ENCODE peak calls at places on chromosomes 12 and 14, in nine cellular contexts. O, X, T, W, C, G, R, Q and L are unnamed samples.

GRCh38 chr12:20309504-20310148 is 58.7 kb upstream of the PDE3A start:
- DNase-seq in O (no peak), G (no peak), X (no peak), T (no peak), R (no peak), C (no peak), W (no peak), Q (no peak), L (no peak)

GRCh38 chr14:56826214-56826613 is 15.9 kb upstream of the OTX2 start:
- DNase-seq in O (no peak), W (no peak), X (no peak), C (no peak), T (no peak), Q (no peak), G (no peak), R (no peak), L (no peak)

GRCh38 chr14:70601162-70601561 is 707 bp upstream of the MED6 start:
- DNase-seq in Q (peak; percentile 13), T (peak; percentile 67), C (no peak), R (peak; percentile 77), G (no peak), X (no peak), W (no peak), O (no peak), L (peak; percentile 41)

GRCh38 chr14:62031504-62031903 is 269.3 kb downstream of the SNAPC1 start:
- DNase-seq in X (no peak), O (no peak), Q (no peak), R (no peak), T (no peak), C (no peak), G (no peak), W (no peak), L (no peak)

GRCh38 chr14:32367501-32367900 is 38.4 kb downstream of the AKAP6 start:
- DNase-seq in Q (no peak), C (no peak), W (no peak), X (no peak), R (no peak), T (peak; percentile 42), O (no peak), G (no peak), L (no peak)

GRCh38 chr12:83664650-83665049 is 977.9 kb downstream of the TMTC2 start:
- DNase-seq in Q (no peak), W (peak; percentile 50), O (no peak), G (peak; percentile 13), C (no peak), X (no peak), R (no peak), T (no peak), L (no peak)

GRCh38 chr14:70856851-70857498 is 47.7 kb upstream of the MAP3K9 start:
- DNase-seq in O (no peak), R (peak; percentile 96), G (no peak), W (no peak), T (peak; percentile 99), C (no peak), X (no peak), Q (peak; percentile 96), L (peak; percentile 89)

GRCh38 chr12:71312767-71313375 is 126.7 kb upstream of the LGR5 start:
- DNase-seq in O (no peak), R (peak; percentile 28), W (no peak), X (no peak), C (no peak), Q (no peak), T (peak; percentile 55), G (no peak), L (no peak)

GRCh38 chr12:39033789-39034188 is 128.4 kb upstream of the CPNE8 start:
- DNase-seq in W (no peak), Q (no peak), G (no peak), T (no peak), O (no peak), R (no peak), X (no peak), C (no peak), L (no peak)

GRCh38 chr12:13032164-13032563 is 12.0 kb upstream of the FAM234B start:
- DNase-seq in O (no peak), X (no peak), C (no peak), Q (peak; percentile 23), T (peak; percentile 2), R (peak; percentile 37), W (no peak), G (no peak), L (no peak)

GRCh38 chr12:92505373-92506340 is 197.1 kb upstream of the PLEKHG7 start:
- DNase-seq in T (peak; percentile 9), O (no peak), C (peak; percentile 43), X (peak; percentile 50), R (peak; percentile 40), Q (peak; percentile 50), G (no peak), W (peak; percentile 17), L (peak; percentile 57)

GRCh38 chr14:70665448-70666363 is 24.0 kb downstream of the TTC9 start:
- DNase-seq in W (no peak), R (no peak), T (no peak), O (peak; percentile 60), Q (no peak), G (peak; percentile 35), X (no peak), C (no peak), L (no peak)

GRCh38 chr12:4049566-4050080 is 176.4 kb upstream of the PARP11 start:
- DNase-seq in C (no peak), T (no peak), W (no peak), G (no peak), Q (no peak), O (no peak), R (no peak), X (no peak), L (no peak)

GRCh38 chr12:45730842-45731336 is 1.4 kb downstream of the ARID2 start:
- DNase-seq in R (peak; percentile 50), W (no peak), T (peak; percentile 49), O (no peak), X (no peak), G (no peak), Q (peak; percentile 39), C (no peak), L (no peak)

GRCh38 chr14:38882533-38882932 is 220.5 kb downstream of the SEC23A start:
- DNase-seq in G (no peak), C (no peak), R (no peak), Q (peak; percentile 11), W (no peak), X (no peak), O (no peak), T (peak; percentile 3), L (peak; percentile 90)

GRCh38 chr12:23810327-23810902 is 139.1 kb downstream of the SOX5 start:
- DNase-seq in T (no peak), O (no peak), C (no peak), Q (no peak), W (no peak), X (no peak), G (no peak), R (no peak), L (no peak)

GRCh38 chr14:90291699-90292098 is 35.3 kb downstream of the PSMC1 start:
- DNase-seq in X (no peak), G (no peak), W (no peak), R (no peak), Q (no peak), C (no peak), O (no peak), T (no peak), L (no peak)

GRCh38 chr12:96068111-96068510 is 32.7 kb upstream of the LTA4H start:
- DNase-seq in O (no peak), Q (no peak), W (no peak), X (no peak), G (no peak), C (no peak), T (no peak), R (no peak), L (no peak)

GRCh38 chr12:9331218-9331626 is 123.0 kb upstream of the PZP start:
- DNase-seq in O (peak; percentile 72), W (peak; percentile 85), T (peak; percentile 13), G (no peak), R (peak; percentile 45), C (peak; percentile 56), X (peak; percentile 82), Q (peak; percentile 41), L (peak; percentile 50)

GRCh38 chr12:131834798-131835615 is 6.8 kb downstream of the MMP17 start:
- DNase-seq in O (no peak), X (no peak), R (no peak), G (no peak), Q (no peak), W (no peak), T (no peak), C (no peak), L (no peak)

GRCh38 chr14:99029150-99029915 is 242.7 kb downstream of the BCL11B start:
- DNase-seq in G (no peak), Q (no peak), W (no peak), R (no peak), X (no peak), O (no peak), C (no peak), T (no peak), L (no peak)

GRCh38 chr14:104441275-104442106 is 138.1 kb upstream of the C14orf180 start:
- DNase-seq in X (no peak), T (no peak), Q (no peak), R (no peak), W (no peak), C (no peak), O (no peak), G (no peak), L (no peak)

GRCh38 chr14:90426663-90427062 is 29.8 kb downstream of the CALM1 start:
- DNase-seq in X (no peak), R (peak; percentile 43), T (peak; percentile 36), C (no peak), W (no peak), Q (no peak), G (no peak), O (no peak), L (peak; percentile 15)

GRCh38 chr12:108594-108993 is 42.0 kb downstream of the IQSEC3 start:
- DNase-seq in G (peak; percentile 76), O (no peak), Q (no peak), W (no peak), R (no peak), C (no peak), T (no peak), X (peak; percentile 48), L (no peak)

GRCh38 chr12:5554711-5555110 is 122.8 kb downstream of the NTF3 start:
- DNase-seq in T (peak; percentile 57), W (no peak), O (no peak), G (no peak), C (no peak), R (peak; percentile 14), X (no peak), Q (peak; percentile 58), L (peak; percentile 2)

GRCh38 chr12:39199371-39199770 is 243.5 kb downstream of the KIF21A start:
- DNase-seq in C (no peak), W (no peak), X (no peak), G (no peak), T (peak; percentile 56), O (no peak), R (peak; percentile 44), Q (no peak), L (peak; percentile 49)

GRCh38 chr12:13100882-13101769 is 2.3 kb downstream of the GSG1 start:
- DNase-seq in G (peak; percentile 69), R (peak; percentile 85), O (peak; percentile 89), C (peak; percentile 90), T (peak; percentile 88), Q (peak; percentile 91), W (peak; percentile 85), X (peak; percentile 83), L (peak; percentile 98)

GRCh38 chr12:100229036-100229635 is 28.5 kb downstream of the ACTR6 start:
- DNase-seq in W (no peak), G (no peak), C (no peak), R (peak; percentile 20), T (peak; percentile 5), O (no peak), X (no peak), Q (peak; percentile 13), L (peak; percentile 12)

GRCh38 chr14:75711796-75712211 is 50.8 kb downstream of the TTLL5 start:
- DNase-seq in O (peak; percentile 13), C (peak; percentile 55), X (peak; percentile 91), G (no peak), R (peak; percentile 89), W (no peak), T (peak; percentile 97), Q (peak; percentile 85), L (peak; percentile 71)

GRCh38 chr14:94306047-94306978 is 13.2 kb upstream of the SERPINA10 start:
- DNase-seq in Q (no peak), T (no peak), C (no peak), O (no peak), R (no peak), G (no peak), W (no peak), X (no peak), L (no peak)

GRCh38 chr14:77303417-77304156 is 17.1 kb downstream of the POMT2 start:
- DNase-seq in O (no peak), W (no peak), R (peak; percentile 99), T (peak; percentile 98), C (no peak), X (no peak), Q (peak; percentile 97), G (peak; percentile 19), L (peak; percentile 99)